ENCODE peak calls at places on chromosomes 3 and 15, in four cellular contexts. R is substantia nigra, P is osteoblast, Z is glutamatergic neuron. W is an unnamed sample.

GRCh38 chr3:94862703-94863102 is 799.8 kb downstream of the NSUN3 start:
- DNase-seq in Z (peak), R (no peak), P (peak), W (no peak)

GRCh38 chr15:79192462-79193036 is 90.0 kb upstream of the ANKRD34C start:
- DNase-seq in Z (no peak), R (no peak), P (no peak), W (no peak)

GRCh38 chr3:61571516-61572336 is 10.4 kb downstream of the PTPRG start:
- DNase-seq in P (peak), Z (no peak), R (no peak), W (no peak)

GRCh38 chr15:77025066-77025435 is 30.1 kb downstream of the PSTPIP1 start:
- DNase-seq in P (peak), Z (peak), R (no peak), W (no peak)

GRCh38 chr3:30073622-30074021 is 532.8 kb upstream of the TGFBR2 start:
- DNase-seq in R (no peak), P (no peak), Z (no peak), W (no peak)

GRCh38 chr3:17023006-17023664 is 138.4 kb downstream of the PLCL2 start:
- DNase-seq in R (no peak), P (no peak), Z (no peak), W (no peak)

GRCh38 chr15:76871930-76872329 is 33.2 kb downstream of the SCAPER start:
- DNase-seq in Z (no peak), R (no peak), P (no peak), W (no peak)

GRCh38 chr3:133491481-133492059 is 81.9 kb upstream of the CDV3 start:
- DNase-seq in R (no peak), P (no peak), Z (no peak), W (no peak)

GRCh38 chr3:2948882-2949281 is 161.3 kb downstream of the IL5RA start:
- DNase-seq in R (no peak), P (no peak), Z (no peak), W (no peak)